ENCODE peak calls at places on chromosomes 7 and 10, in four cellular contexts. K is breast epithelium, U is HL-60, V is Caco-2. J is an unnamed sample.

GRCh38 chr10:7829289-7829834 is 11.1 kb downstream of the TAF3 start:
- DNase-seq in U (no peak), V (no peak), K (no peak), J (no peak)

GRCh38 chr7:130148561-130148960 is 56.6 kb downstream of the TMEM209 start:
- DNase-seq in V (no peak), U (no peak), K (no peak), J (no peak)

GRCh38 chr10:121833387-121833786 is 94.4 kb downstream of the ATE1 start:
- DNase-seq in V (peak; percentile 62), U (no peak), K (no peak), J (no peak)

GRCh38 chr7:13265271-13265670 is 577.8 kb downstream of the ARL4A start:
- DNase-seq in V (no peak), U (no peak), K (no peak), J (no peak)

GRCh38 chr7:42233166-42233565 is 3.8 kb downstream of the GLI3 start:
- DNase-seq in U (no peak), K (no peak), V (no peak), J (no peak)

GRCh38 chr7:108358553-108358952 is 97.7 kb downstream of the NRCAM start:
- DNase-seq in U (no peak), K (no peak), V (peak; percentile 92), J (peak; percentile 69)

GRCh38 chr10:127345231-127345965 is 149.0 kb upstream of the INSYN2A start:
- DNase-seq in K (no peak), V (no peak), U (no peak), J (no peak)

GRCh38 chr7:54705436-54705835 is 53.6 kb downstream of the SEC61G start:
- DNase-seq in U (peak; percentile 31), V (no peak), K (no peak), J (no peak)

GRCh38 chr7:2046581-2047271 is 186.0 kb downstream of the MAD1L1 start:
- DNase-seq in K (no peak), V (no peak), U (no peak), J (no peak)

GRCh38 chr10:98367626-98368451 is 47.1 kb downstream of the PYROXD2 start:
- DNase-seq in U (no peak), K (no peak), V (no peak), J (no peak)

GRCh38 chr10:25297466-25297865 is 122.7 kb downstream of the GPR158 start:
- DNase-seq in V (no peak), K (no peak), U (no peak), J (no peak)

GRCh38 chr10:90674927-90675326 is 182.9 kb downstream of the HTR7 start:
- DNase-seq in K (no peak), V (no peak), U (no peak), J (peak; percentile 64)

GRCh38 chr7:146096994-146097393 is 19.6 kb upstream of the CNTNAP2 start:
- DNase-seq in V (no peak), K (no peak), U (peak; percentile 17), J (no peak)

GRCh38 chr10:51325649-51326048 is 251.4 kb downstream of the PRKG1 start:
- DNase-seq in K (no peak), V (no peak), U (no peak), J (no peak)

GRCh38 chr7:6614941-6615737 is at the start of gene ZNF853:
- DNase-seq in V (peak; percentile 62), U (no peak), K (no peak), J (no peak)
- TF ChIP-seq CTCF in V (no peak), U (no peak), K (no peak), J (no peak)

DNA sequence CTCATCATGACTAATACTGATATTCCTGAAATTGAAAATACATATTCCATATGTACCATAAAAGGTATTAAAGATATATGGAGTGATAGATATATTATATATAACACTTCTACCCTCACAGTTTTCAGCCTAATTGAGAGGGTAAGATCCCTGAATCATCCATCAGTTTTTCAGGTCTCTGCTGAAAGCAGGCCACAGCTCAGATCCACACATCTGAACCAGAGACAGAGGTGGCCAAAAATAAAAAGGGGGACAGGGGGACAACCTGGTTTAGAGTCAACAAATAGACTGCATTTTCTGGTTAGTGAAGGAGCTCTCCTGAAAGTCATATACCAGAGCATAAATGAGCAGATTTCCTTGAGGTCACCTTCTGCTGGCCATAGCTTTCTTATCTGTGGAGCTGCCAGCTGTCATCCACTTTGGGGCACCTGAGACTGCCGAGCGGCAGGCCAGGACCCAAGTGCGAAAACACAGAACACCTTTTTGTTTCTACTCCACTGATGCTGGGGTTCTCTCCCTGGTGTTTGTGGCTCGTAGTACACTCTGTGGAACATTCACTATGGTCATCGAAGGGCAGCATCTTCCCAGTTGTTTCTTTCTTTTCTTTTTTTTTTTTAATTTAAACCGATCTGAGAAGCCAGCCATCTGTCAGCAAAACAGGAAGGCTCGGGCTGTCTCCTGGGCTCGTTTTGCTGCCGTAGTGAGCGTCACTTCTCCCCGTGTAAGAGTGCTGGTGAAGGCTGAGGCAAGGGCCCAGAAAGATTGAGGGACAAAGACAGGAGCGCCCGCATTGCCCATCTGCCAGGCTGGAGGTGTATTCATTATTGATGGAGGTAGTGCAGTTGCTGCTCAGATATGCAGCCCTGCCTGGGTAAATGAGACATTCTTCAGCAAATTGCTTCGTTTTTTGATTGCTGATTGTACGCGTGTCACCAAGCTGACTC is 13.5 kb downstream of the IKZF1 start:
- DNase-seq in K (no peak), U (no peak), V (no peak), J (no peak)
- H3K4me3 ChIP-seq in K (no peak overlapping the region), U (no peak overlapping the region), V (no peak overlapping the region), J (no peak overlapping the region)

GRCh38 chr7:79286181-79286580 is 167.3 kb downstream of the MAGI2 start:
- DNase-seq in V (no peak), K (no peak), U (no peak), J (no peak)

GRCh38 chr7:79291498-79291865 is 162.0 kb downstream of the MAGI2 start:
- DNase-seq in V (no peak), K (no peak), U (no peak), J (no peak)

GRCh38 chr7:79290398-79290797 is 163.1 kb downstream of the MAGI2 start:
- DNase-seq in K (no peak), U (no peak), V (no peak), J (no peak)

GRCh38 chr7:79290841-79291497 is 162.5 kb downstream of the MAGI2 start:
- DNase-seq in U (no peak), V (no peak), K (no peak), J (no peak)

GRCh38 chr7:79287976-79288375 is 165.5 kb downstream of the MAGI2 start:
- DNase-seq in K (no peak), V (no peak), U (no peak), J (no peak)
- TF ChIP-seq CTCF in K (no peak), V (no peak), U (no peak), J (no peak)

DNA sequence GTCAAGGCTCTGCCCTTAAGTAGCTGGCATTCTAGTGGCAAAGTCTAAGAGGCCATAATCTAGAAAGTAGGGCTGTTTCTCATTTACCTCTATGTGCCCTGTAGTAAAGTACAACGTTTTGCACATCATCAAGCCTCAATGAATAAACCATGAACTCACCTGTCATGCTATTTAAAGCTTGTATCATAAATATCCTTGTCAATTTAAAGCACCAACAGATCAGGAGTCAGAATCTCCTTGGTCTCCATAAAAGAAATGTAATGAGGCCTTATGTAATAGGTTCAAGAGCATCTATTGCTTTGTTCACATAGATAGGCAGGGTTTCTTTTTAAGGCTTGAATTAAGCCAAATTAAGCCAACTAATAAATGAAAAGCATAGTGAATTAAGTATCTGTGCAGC is 181.9 kb downstream of the KMT2E start:
- DNase-seq in K (no peak), U (no peak), V (no peak), J (no peak)
- H3K4me3 ChIP-seq in K (no peak overlapping the region), U (no peak overlapping the region), V (no peak overlapping the region), J (no peak overlapping the region)

DNA sequence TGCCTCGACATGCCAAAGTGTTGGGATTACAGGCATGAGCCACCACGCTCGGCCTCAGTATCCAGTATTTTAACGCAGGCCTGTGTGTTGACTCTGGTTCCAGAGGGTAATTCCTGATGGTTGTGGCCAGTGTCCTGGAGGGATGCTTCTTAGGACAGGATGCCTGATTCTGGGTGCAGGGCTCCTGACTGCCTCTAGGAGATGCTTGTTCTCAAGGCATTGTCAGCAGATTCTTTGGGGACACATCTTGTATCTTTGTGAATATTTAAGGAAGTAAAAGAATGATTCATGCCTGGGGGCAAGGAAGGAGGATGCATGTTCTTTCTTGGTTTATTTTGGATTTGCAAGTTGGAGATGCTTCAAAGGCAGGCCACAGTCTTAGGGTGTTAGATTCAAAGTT is 2.2 kb downstream of the ZDHHC4 start:
- DNase-seq in U (peak; percentile 38), V (no peak), K (no peak), J (no peak)
- TF ChIP-seq CTCF in U (peak; percentile 25), V (no peak), K (no peak), J (peak; percentile 4)

GRCh38 chr10:97079454-97079853 is 106.3 kb downstream of the SLIT1 start:
- DNase-seq in V (no peak), K (no peak), U (no peak), J (no peak)

GRCh38 chr10:97081621-97082235 is 104.0 kb downstream of the SLIT1 start:
- DNase-seq in U (peak; percentile 35), K (no peak), V (peak; percentile 78), J (no peak)

GRCh38 chr10:97078280-97079156 is 107.2 kb downstream of the SLIT1 start:
- DNase-seq in V (no peak), K (no peak), U (no peak), J (no peak)

GRCh38 chr10:97079157-97079435 is 106.7 kb downstream of the SLIT1 start:
- DNase-seq in U (no peak), K (no peak), V (no peak), J (no peak)

GRCh38 chr10:97080051-97080776 is 105.5 kb downstream of the SLIT1 start:
- DNase-seq in U (no peak), V (no peak), K (no peak), J (no peak)
- H3K4me3 ChIP-seq in U (no peak overlapping the region), V (no peak overlapping the region), K (no peak overlapping the region), J (no peak overlapping the region)

DNA sequence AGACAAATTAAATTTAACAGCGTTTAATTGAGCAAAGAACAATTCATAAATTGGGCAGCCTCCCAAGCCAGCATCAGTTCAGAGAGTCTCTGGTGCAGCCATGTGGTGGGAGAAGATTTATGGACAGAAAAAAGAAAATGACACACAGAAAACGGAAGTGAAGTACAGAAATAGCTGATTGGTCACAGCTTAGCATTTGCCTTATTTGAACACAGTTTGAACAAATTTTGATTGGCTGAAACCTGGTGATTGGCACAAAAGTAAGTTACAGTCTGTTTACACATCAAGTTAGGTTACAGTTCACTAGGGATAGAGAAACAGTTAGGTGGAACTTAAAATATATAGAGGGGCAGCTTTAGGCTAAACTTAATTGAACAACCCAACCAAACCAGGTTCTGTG is 720.1 kb downstream of the TYW1 start:
- DNase-seq in V (no peak), U (no peak), K (no peak), J (no peak)
- TF ChIP-seq CTCF in V (no peak), U (no peak), K (no peak), J (no peak)

DNA sequence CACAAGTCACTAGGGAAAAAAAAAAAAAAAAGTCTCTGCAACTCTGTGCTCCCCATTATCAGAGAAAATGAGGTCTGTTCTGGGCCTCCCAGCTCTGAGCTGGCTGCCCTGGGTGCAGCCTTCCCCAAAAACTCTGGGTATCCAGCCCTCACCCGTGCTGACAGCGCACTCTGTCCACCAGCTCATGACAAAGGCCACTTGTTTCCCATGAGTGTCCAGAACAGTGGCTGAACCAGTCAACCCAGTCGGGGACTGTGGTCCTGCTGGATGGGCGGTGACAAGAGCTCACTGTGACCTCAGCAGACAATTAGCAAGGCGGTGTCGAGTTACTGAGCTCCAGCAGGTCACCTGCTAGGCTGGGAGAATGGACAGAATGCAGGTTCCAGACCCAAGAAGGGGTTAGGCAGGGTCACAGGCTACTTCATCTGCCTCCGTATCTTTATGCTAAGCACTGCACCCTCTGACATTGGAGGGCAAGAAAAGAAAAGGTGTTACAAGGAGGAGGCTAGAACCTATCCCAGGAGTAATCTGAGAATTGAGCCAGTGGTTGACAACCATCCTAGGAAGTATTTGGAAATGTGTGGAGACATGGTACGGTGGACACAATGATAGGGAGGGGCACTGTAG is 37.2 kb downstream of the DLG5 start:
- DNase-seq in K (peak; percentile 92), V (peak; percentile 95), U (no peak), J (no peak)
- H3K4me3 ChIP-seq in K (no peak overlapping the region), V (no peak overlapping the region), U (no peak overlapping the region), J (no peak overlapping the region)